ENCODE peak calls at places on chromosome 13, in four cellular contexts. W is choroid plexus epithelial cell, T is fibroblast of mammary gland, E is K562. U is an unnamed sample.

GRCh38 chr13:112674412-112675383 is 15.1 kb upstream of the ATP11A start:
- DNase-seq in W (no peak), T (no peak), E (no peak), U (no peak)

GRCh38 chr13:20609145-20609544 is 42.2 kb downstream of the IFT88 start:
- DNase-seq in W (peak; percentile 77), T (peak; percentile 89), E (no peak), U (peak; percentile 95)

GRCh38 chr13:33057019-33057785 is 41.0 kb downstream of the KL start:
- DNase-seq in W (peak; percentile 55), T (peak; percentile 44), E (peak; percentile 14), U (peak; percentile 42)

GRCh38 chr13:114079601-114080536 is 52.6 kb downstream of the RASA3 start:
- DNase-seq in W (no peak), T (no peak), E (no peak), U (no peak)

GRCh38 chr13:77230560-77230959 is 96.3 kb downstream of the MYCBP2 start:
- DNase-seq in W (no peak), T (no peak), E (no peak), U (no peak)

GRCh38 chr13:110799246-110800236 is 86.0 kb downstream of the ING1 start:
- DNase-seq in W (peak; percentile 73), T (peak; percentile 98), E (no peak), U (peak; percentile 62)

GRCh38 chr13:24618219-24618955 is 61.8 kb upstream of the ATP12A start:
- DNase-seq in W (no peak), T (no peak), E (no peak), U (no peak)

GRCh38 chr13:59269476-59269875 is 894.3 kb downstream of the DIAPH3 start:
- DNase-seq in W (peak; percentile 80), T (no peak), E (no peak), U (peak; percentile 87)

GRCh38 chr13:112693831-112694497 is 4.1 kb downstream of the ATP11A start:
- DNase-seq in W (peak; percentile 65), T (peak; percentile 83), E (no peak), U (peak; percentile 79)

GRCh38 chr13:48533986-48534600 is 1.2 kb upstream of the RCBTB2 start:
- DNase-seq in W (no peak), T (no peak), E (no peak), U (no peak)

GRCh38 chr13:35700661-35701060 is 224.2 kb upstream of the MAB21L1 start:
- DNase-seq in W (peak; percentile 28), T (peak; percentile 51), E (no peak), U (peak; percentile 44)

GRCh38 chr13:96966415-96967102 is 27.7 kb downstream of the OXGR1 start:
- DNase-seq in W (no peak), T (no peak), E (no peak), U (no peak)

GRCh38 chr13:36115306-36115705 is 15.9 kb downstream of the DCLK1 start:
- DNase-seq in W (no peak), T (no peak), E (no peak), U (no peak)

GRCh38 chr13:98539655-98540054 is 37.3 kb downstream of the STK24 start:
- DNase-seq in W (no peak), T (peak; percentile 82), E (no peak), U (no peak)

GRCh38 chr13:98563071-98563470 is 13.8 kb downstream of the STK24 start:
- DNase-seq in W (peak; percentile 38), T (no peak), E (no peak), U (no peak)

GRCh38 chr13:42762251-42762650 is 19.1 kb upstream of the FAM216B start:
- DNase-seq in W (peak; percentile 77), T (peak; percentile 24), E (no peak), U (peak; percentile 77)

GRCh38 chr13:56356690-56357089 is 784.0 kb upstream of the PRR20A start:
- DNase-seq in W (no peak), T (no peak), E (no peak), U (no peak)

GRCh38 chr13:113902956-113903355 is 39.1 kb upstream of the GAS6 start:
- DNase-seq in W (no peak), T (no peak), E (no peak), U (no peak)

GRCh38 chr13:60135344-60135743 is 28.4 kb downstream of the DIAPH3 start:
- DNase-seq in W (no peak), T (no peak), E (no peak), U (no peak)

GRCh38 chr13:112781881-112782361 is 92.1 kb downstream of the ATP11A start:
- DNase-seq in W (no peak), T (no peak), E (no peak), U (no peak)

GRCh38 chr13:99356216-99357089 is 49.3 kb upstream of the GPR183 start:
- DNase-seq in W (peak; percentile 97), T (peak; percentile 89), E (no peak), U (peak; percentile 80)

GRCh38 chr13:109427148-109427547 is 359.2 kb downstream of the IRS2 start:
- DNase-seq in W (peak; percentile 73), T (peak; percentile 70), E (no peak), U (no peak)

GRCh38 chr13:23610966-23611486 is 40.8 kb downstream of the TNFRSF19 start:
- DNase-seq in W (peak; percentile 81), T (peak; percentile 52), E (no peak), U (peak; percentile 78)

GRCh38 chr13:50594276-50594970 is 249.1 kb downstream of the DLEU7 start:
- DNase-seq in W (peak; percentile 16), T (no peak), E (no peak), U (no peak)

GRCh38 chr13:97387487-97388353 is 46.2 kb upstream of the RAP2A start:
- DNase-seq in W (no peak), T (no peak), E (no peak), U (no peak)

GRCh38 chr13:113658836-113659235 is 838 bp upstream of the ATP4B start:
- DNase-seq in W (no peak), T (no peak), E (no peak), U (no peak)

GRCh38 chr13:67549331-67549730 is 319.2 kb upstream of the PCDH9 start:
- DNase-seq in W (peak; percentile 91), T (peak; percentile 68), E (no peak), U (peak; percentile 64)

GRCh38 chr13:38213307-38213706 is 136.3 kb upstream of the UFM1 start:
- DNase-seq in W (peak; percentile 29), T (peak; percentile 73), E (no peak), U (peak; percentile 7)

GRCh38 chr13:44013666-44014291 is 134.1 kb downstream of the LACC1 start:
- DNase-seq in W (peak; percentile 75), T (peak; percentile 63), E (no peak), U (peak; percentile 60)

GRCh38 chr13:51589793-51590192 is 5.5 kb downstream of the WDFY2 start:
- DNase-seq in W (no peak), T (no peak), E (no peak), U (no peak)

GRCh38 chr13:26475176-26476110 is 82.0 kb upstream of the WASF3 start:
- DNase-seq in W (no peak), T (no peak), E (no peak), U (no peak)
- H3K4me3 ChIP-seq in W (peak overlapping the region; percentile 62), T (peak overlapping the region; percentile 31), E (no peak overlapping the region), U (no peak overlapping the region)

GRCh38 chr13:28819046-28819747 is 942 bp upstream of the MTUS2 start:
- DNase-seq in W (peak; percentile 37), T (peak; percentile 41), E (no peak), U (peak; percentile 11)
- TF ChIP-seq CTCF in W (no peak), T (no peak), E (no peak), U (no peak)

DNA sequence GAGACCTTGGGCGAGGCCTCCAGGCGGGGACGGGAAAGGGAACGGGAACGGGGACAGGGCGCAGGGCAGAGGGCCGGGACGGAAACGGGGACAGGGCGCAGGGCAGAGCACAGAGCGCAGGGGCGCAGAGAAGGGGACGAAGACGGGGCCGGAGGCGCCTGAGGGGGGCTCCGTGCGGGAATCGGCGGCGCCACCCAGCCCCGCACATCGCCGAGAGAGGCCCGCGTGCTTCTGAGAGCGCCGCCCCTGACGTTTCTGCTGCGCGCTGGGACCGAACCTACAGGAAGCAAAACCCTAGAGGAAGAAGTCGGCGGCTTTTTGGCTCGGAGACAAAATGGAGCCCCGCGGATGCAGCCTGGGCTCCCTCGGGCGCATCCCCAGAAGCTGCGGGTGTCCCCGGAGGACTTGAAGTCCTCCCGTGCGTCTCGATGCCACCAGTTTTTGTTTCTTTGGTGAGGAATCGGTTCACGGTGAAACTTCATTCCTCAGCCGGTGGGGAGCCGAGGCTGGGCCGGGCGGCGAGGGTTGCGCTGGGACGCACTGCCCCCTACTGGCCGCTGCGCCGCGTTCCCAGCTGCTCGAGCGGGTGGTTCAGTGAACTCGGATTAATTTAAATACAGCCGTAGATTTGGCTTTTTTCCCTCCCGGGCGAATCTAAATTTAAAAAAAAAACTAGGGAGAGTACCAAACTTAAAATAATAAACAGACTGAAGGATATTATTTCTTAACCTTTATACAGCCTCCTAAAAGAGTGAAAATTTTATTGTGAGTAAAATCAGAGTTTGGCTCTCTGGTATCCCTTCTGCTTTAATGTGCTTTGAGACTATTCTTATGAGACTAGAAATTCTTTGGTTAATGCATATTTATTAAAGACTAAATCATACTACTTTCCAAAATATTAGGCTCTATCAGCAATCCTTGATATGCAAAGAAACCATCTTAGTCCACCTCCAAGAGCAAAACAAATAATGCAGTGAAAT is 350.0 kb upstream of the ARGLU1 start:
- DNase-seq in W (peak; percentile 81), T (peak; percentile 57), E (peak; percentile 49), U (peak; percentile 76)
- H3K4me3 ChIP-seq in W (peak overlapping the region; percentile 78), T (peak overlapping the region; percentile 59), E (no peak overlapping the region), U (peak overlapping the region; percentile 63)

DNA sequence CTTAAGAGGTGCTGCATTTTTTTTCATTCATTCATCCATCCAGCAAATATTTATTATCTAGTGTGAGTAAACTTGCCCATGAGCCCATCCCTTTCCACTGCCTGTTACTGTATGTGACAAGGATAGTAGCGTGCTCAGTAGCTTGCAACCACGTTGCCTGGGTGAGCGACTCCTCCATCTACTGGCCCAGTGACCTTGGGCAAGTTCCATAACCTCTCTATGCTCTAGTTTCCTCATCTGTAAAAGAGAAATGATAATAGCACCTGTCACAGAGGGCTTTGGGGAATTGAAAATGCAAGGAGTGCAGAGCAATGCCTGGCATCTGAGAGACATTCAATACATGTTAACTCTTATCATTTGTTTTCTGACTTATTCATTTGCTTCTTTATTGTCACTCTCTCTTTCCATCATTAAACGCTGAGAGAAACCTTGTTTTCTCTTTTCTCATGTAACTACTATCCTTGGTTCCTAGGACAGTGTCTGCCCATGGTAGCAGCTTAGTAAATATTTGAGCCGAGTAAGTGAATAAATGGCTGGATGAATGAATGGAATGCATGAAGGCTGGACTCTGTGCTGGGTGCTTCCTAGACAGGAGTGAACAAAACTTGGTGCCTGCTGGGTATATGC is 19.9 kb downstream of the LRCH1 start:
- DNase-seq in W (no peak), T (no peak), E (no peak), U (no peak)
- TF ChIP-seq CTCF in W (no peak), T (no peak), E (no peak), U (no peak)

GRCh38 chr13:74024856-74025255 is 109.3 kb downstream of the KLF12 start:
- DNase-seq in W (no peak), T (no peak), E (no peak), U (no peak)
- H3K4me3 ChIP-seq in W (no peak overlapping the region), T (no peak overlapping the region), E (no peak overlapping the region), U (no peak overlapping the region)

GRCh38 chr13:27665333-27665732 is 43.6 kb downstream of the POLR1D start:
- DNase-seq in W (peak; percentile 28), T (no peak), E (peak; percentile 5), U (peak; percentile 28)
- TF ChIP-seq CTCF in W (peak; percentile 48), T (peak; percentile 24), E (no peak), U (no peak)

DNA sequence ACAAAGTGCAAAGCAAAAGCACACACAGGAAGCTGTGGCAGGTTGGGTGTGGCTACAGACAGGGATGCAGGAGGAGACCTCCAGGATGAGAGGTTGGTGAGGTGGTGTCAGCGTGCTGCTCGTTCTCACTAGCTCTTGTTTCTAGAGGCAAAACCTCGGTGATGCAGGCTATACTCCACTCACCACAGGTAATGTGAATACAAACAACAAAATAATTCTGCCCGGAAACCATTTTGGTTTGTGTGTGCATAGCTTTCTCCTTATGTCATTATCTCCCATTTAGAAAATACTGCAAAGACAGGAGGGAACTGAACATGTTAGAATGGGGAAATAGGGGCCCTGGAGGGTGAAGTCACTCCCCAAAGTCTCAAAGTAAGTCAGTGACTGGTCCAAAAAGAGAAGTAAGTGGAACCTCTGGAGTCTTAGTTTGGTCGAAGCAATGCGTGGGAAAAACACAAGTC is 9.4 kb downstream of the LCP1 start:
- DNase-seq in W (no peak), T (no peak), E (no peak), U (no peak)
- H3K4me3 ChIP-seq in W (no peak overlapping the region), T (no peak overlapping the region), E (no peak overlapping the region), U (no peak overlapping the region)

U was measured in cardiac fibroblast.